ENCODE peak calls at places on chromosomes 7 and 10, in eight cellular contexts. D, C, A, O, U, G, P and T are unnamed samples.

GRCh38 chr10:56095506-56096225 is 265.4 kb downstream of the ZWINT start:
- DNase-seq in C (no peak), A (no peak), D (no peak), U (no peak), G (no peak), O (no peak), P (no peak), T (no peak)

GRCh38 chr7:138407792-138408191 is 52.3 kb upstream of the TRIM24 start:
- DNase-seq in D (no peak), P (no peak), C (no peak), O (no peak), U (no peak), A (no peak), G (no peak), T (no peak)

GRCh38 chr7:16071246-16071857 is 350.0 kb downstream of the CRPPA start:
- DNase-seq in D (no peak), A (no peak), C (peak; percentile 59), O (peak; percentile 89), U (peak; percentile 41), P (no peak), G (no peak), T (no peak)

GRCh38 chr10:12701696-12702095 is 299.8 kb downstream of the CCDC3 start:
- DNase-seq in O (no peak), G (no peak), P (no peak), C (no peak), U (no peak), A (no peak), D (no peak), T (no peak)

GRCh38 chr7:144494355-144494754 is 90.9 kb upstream of the NOBOX start:
- DNase-seq in D (no peak), C (no peak), P (no peak), A (no peak), G (no peak), U (no peak), O (no peak), T (no peak)

GRCh38 chr7:143321242-143321641 is 5.3 kb downstream of the CLCN1 start:
- DNase-seq in A (no peak), G (no peak), C (no peak), O (no peak), D (no peak), P (no peak), U (no peak), T (no peak)

GRCh38 chr10:133082685-133083421 is 4.9 kb upstream of the ADGRA1 start:
- DNase-seq in P (no peak), G (peak; percentile 52), O (no peak), D (no peak), A (no peak), C (no peak), U (no peak), T (no peak)

GRCh38 chr10:8511026-8511425 is 456.5 kb downstream of the GATA3 start:
- DNase-seq in P (no peak), C (no peak), G (no peak), A (no peak), U (no peak), D (no peak), O (no peak), T (no peak)

GRCh38 chr10:118725784-118726507 is 28.8 kb downstream of the CACUL1 start:
- DNase-seq in G (no peak), A (no peak), O (peak; percentile 60), U (peak; percentile 4), C (peak; percentile 38), D (no peak), P (no peak), T (no peak)

GRCh38 chr7:79050592-79050991 is 402.9 kb downstream of the MAGI2 start:
- DNase-seq in A (no peak), G (no peak), D (no peak), C (no peak), O (peak; percentile 49), P (no peak), U (peak; percentile 26), T (no peak)

GRCh38 chr7:14973712-14974428 is 71.3 kb upstream of the DGKB start:
- DNase-seq in C (no peak), P (no peak), G (no peak), D (no peak), A (no peak), U (no peak), O (peak; percentile 2), T (no peak)

GRCh38 chr7:26293569-26294308 is 2.1 kb downstream of the SNX10 start:
- DNase-seq in U (no peak), A (peak; percentile 57), P (no peak), D (peak; percentile 64), O (no peak), G (no peak), C (no peak), T (no peak)

GRCh38 chr10:74825371-74826141 is 844 bp upstream of the KAT6B start:
- DNase-seq in G (peak; percentile 90), C (peak; percentile 84), P (no peak), D (peak; percentile 73), U (no peak), O (peak; percentile 76), A (peak; percentile 55), T (no peak)

GRCh38 chr7:154984601-154985188 is 18.2 kb downstream of the PAXIP1 start:
- DNase-seq in A (no peak), U (no peak), O (no peak), P (no peak), C (no peak), D (no peak), G (no peak), T (no peak)

GRCh38 chr7:152556013-152556412 is 119.9 kb downstream of the XRCC2 start:
- DNase-seq in C (peak; percentile 3), P (no peak), O (no peak), U (no peak), A (no peak), G (no peak), D (no peak), T (no peak)

GRCh38 chr7:157690833-157691382 is 354.1 kb downstream of the DNAJB6 start:
- DNase-seq in P (peak; percentile 17), O (peak; percentile 7), D (no peak), U (no peak), G (no peak), C (peak; percentile 80), A (peak; percentile 1), T (no peak)

GRCh38 chr10:46091080-46091833 is 45.2 kb upstream of the MSMB start:
- DNase-seq in A (no peak), C (no peak), O (no peak), U (no peak), G (no peak), P (no peak), D (no peak), T (no peak)

GRCh38 chr7:94250124-94250523 is 144.6 kb upstream of the COL1A2 start:
- DNase-seq in D (no peak), C (no peak), A (no peak), P (no peak), O (no peak), G (no peak), U (no peak), T (no peak)

GRCh38 chr10:100774876-100775275 is 29.5 kb downstream of the PAX2 start:
- DNase-seq in G (no peak), D (no peak), P (no peak), A (no peak), U (no peak), O (no peak), C (no peak), T (no peak)

GRCh38 chr10:103800789-103801540 is 54.4 kb downstream of the SH3PXD2A start:
- DNase-seq in A (peak; percentile 61), U (no peak), G (no peak), C (no peak), D (no peak), O (no peak), P (peak; percentile 46), T (no peak)

GRCh38 chr7:1224093-1224702 is 8.5 kb upstream of the UNCX start:
- DNase-seq in P (no peak), G (peak; percentile 65), A (no peak), D (no peak), C (peak; percentile 67), U (no peak), O (no peak), T (no peak)

GRCh38 chr7:35725280-35725680 is 30.3 kb upstream of the HERPUD2 start:
- DNase-seq in C (no peak), P (no peak), O (no peak), A (peak; percentile 36), G (no peak), D (peak; percentile 84), U (no peak), T (no peak)